ENCODE peak calls at places on chromosomes 13 and 19, in five cellular contexts. One of them, this sample, is unnamed.

GRCh38 chr13:20332361-20333096 is 100.4 kb upstream of the GJB6 start:
- DNase-seq in GM12865: no peak
- DNase-seq in cardiac fibroblast: peak; percentile 52
- DNase-seq in lower leg skin: peak; percentile 40
- DNase-seq in thoracic aorta: no peak
- DNase-seq in this sample: no peak

GRCh38 chr19:53333071-53333465 is 481 bp upstream of the ZNF845 start:
- DNase-seq in thoracic aorta: peak; percentile 15
- DNase-seq in cardiac fibroblast: no peak
- DNase-seq in lower leg skin: peak; percentile 21
- DNase-seq in GM12865: peak; percentile 7
- DNase-seq in this sample: no peak

GRCh38 chr13:29935309-29935981 is 85.0 kb upstream of the UBL3 start:
- DNase-seq in GM12865: peak; percentile 94
- DNase-seq in lower leg skin: no peak
- DNase-seq in thoracic aorta: no peak
- DNase-seq in cardiac fibroblast: no peak
- DNase-seq in this sample: no peak

GRCh38 chr13:101149735-101150380 is 266.4 kb downstream of the NALCN start:
- DNase-seq in GM12865: peak; percentile 2
- DNase-seq in lower leg skin: no peak
- DNase-seq in cardiac fibroblast: peak; percentile 30
- DNase-seq in thoracic aorta: no peak
- DNase-seq in this sample: peak; percentile 84

GRCh38 chr19:4134351-4134750 is 10.4 kb upstream of the MAP2K2 start:
- DNase-seq in GM12865: no peak
- DNase-seq in lower leg skin: no peak
- DNase-seq in cardiac fibroblast: no peak
- DNase-seq in thoracic aorta: no peak
- DNase-seq in this sample: no peak

GRCh38 chr19:23882493-23882892 is 32.2 kb upstream of the ZNF726 start:
- DNase-seq in GM12865: no peak
- DNase-seq in lower leg skin: no peak
- DNase-seq in thoracic aorta: no peak
- DNase-seq in cardiac fibroblast: no peak
- DNase-seq in this sample: no peak

GRCh38 chr19:19059837-19060611 is 3.8 kb upstream of the SLC25A42 start:
- DNase-seq in lower leg skin: no peak
- DNase-seq in thoracic aorta: no peak
- DNase-seq in cardiac fibroblast: no peak
- DNase-seq in GM12865: no peak
- DNase-seq in this sample: no peak

GRCh38 chr19:53892301-53892980 is 10.4 kb downstream of the PRKCG start:
- DNase-seq in cardiac fibroblast: no peak
- DNase-seq in lower leg skin: no peak
- DNase-seq in GM12865: no peak
- DNase-seq in thoracic aorta: no peak
- DNase-seq in this sample: no peak

GRCh38 chr19:4208385-4209094 is 20.8 kb upstream of the EBI3 start:
- DNase-seq in GM12865: no peak
- DNase-seq in cardiac fibroblast: peak; percentile 28
- DNase-seq in lower leg skin: no peak
- DNase-seq in thoracic aorta: no peak
- DNase-seq in this sample: peak; percentile 48

GRCh38 chr13:40786568-40786996 is 2.8 kb upstream of the SLC25A15 start:
- DNase-seq in lower leg skin: no peak
- DNase-seq in cardiac fibroblast: peak; percentile 19
- DNase-seq in GM12865: no peak
- DNase-seq in thoracic aorta: no peak
- DNase-seq in this sample: peak; percentile 57

GRCh38 chr19:5204212-5204611 is 136.4 kb downstream of the PTPRS start:
- DNase-seq in thoracic aorta: no peak
- DNase-seq in cardiac fibroblast: no peak
- DNase-seq in GM12865: no peak
- DNase-seq in lower leg skin: no peak
- DNase-seq in this sample: no peak

GRCh38 chr19:51250786-51251452 is at the start of gene SIGLECL1:
- DNase-seq in thoracic aorta: no peak
- DNase-seq in GM12865: no peak
- DNase-seq in lower leg skin: no peak
- DNase-seq in cardiac fibroblast: no peak
- DNase-seq in this sample: no peak

GRCh38 chr13:109941951-109942350 is 155.6 kb upstream of the IRS2 start:
- DNase-seq in lower leg skin: no peak
- DNase-seq in GM12865: no peak
- DNase-seq in thoracic aorta: no peak
- DNase-seq in cardiac fibroblast: peak; percentile 47
- DNase-seq in this sample: peak; percentile 38

GRCh38 chr13:37617162-37617561 is 18.6 kb upstream of the POSTN start:
- DNase-seq in lower leg skin: no peak
- DNase-seq in thoracic aorta: no peak
- DNase-seq in cardiac fibroblast: peak; percentile 90
- DNase-seq in GM12865: no peak
- DNase-seq in this sample: peak; percentile 90

GRCh38 chr19:39795001-39795400 is 16.3 kb downstream of the LEUTX start:
- DNase-seq in lower leg skin: no peak
- DNase-seq in thoracic aorta: no peak
- DNase-seq in cardiac fibroblast: no peak
- DNase-seq in GM12865: peak; percentile 82
- DNase-seq in this sample: no peak

GRCh38 chr19:31432411-31432810 is 83.2 kb upstream of the TSHZ3 start:
- DNase-seq in cardiac fibroblast: no peak
- DNase-seq in thoracic aorta: no peak
- DNase-seq in GM12865: no peak
- DNase-seq in lower leg skin: no peak
- DNase-seq in this sample: no peak

GRCh38 chr19:8150998-8151397 is 1.6 kb upstream of the FBN3 start:
- DNase-seq in cardiac fibroblast: no peak
- DNase-seq in thoracic aorta: no peak
- DNase-seq in lower leg skin: no peak
- DNase-seq in GM12865: no peak
- DNase-seq in this sample: no peak

GRCh38 chr19:8148410-8149231 is 771 bp downstream of the FBN3 start:
- DNase-seq in lower leg skin: no peak
- DNase-seq in thoracic aorta: no peak
- DNase-seq in GM12865: no peak
- DNase-seq in cardiac fibroblast: no peak
- DNase-seq in this sample: no peak

GRCh38 chr19:8150178-8150865 is 930 bp upstream of the FBN3 start:
- DNase-seq in thoracic aorta: no peak
- DNase-seq in cardiac fibroblast: no peak
- DNase-seq in GM12865: no peak
- DNase-seq in lower leg skin: no peak
- DNase-seq in this sample: no peak

GRCh38 chr19:8148088-8148409 is 1.3 kb downstream of the FBN3 start:
- DNase-seq in thoracic aorta: no peak
- DNase-seq in cardiac fibroblast: no peak
- DNase-seq in lower leg skin: no peak
- DNase-seq in GM12865: no peak
- DNase-seq in this sample: no peak

GRCh38 chr19:8149261-8150094 is at the start of gene FBN3:
- DNase-seq in lower leg skin: no peak
- DNase-seq in GM12865: no peak
- DNase-seq in thoracic aorta: no peak
- DNase-seq in cardiac fibroblast: no peak
- DNase-seq in this sample: no peak
- H3K4me3 ChIP-seq in lower leg skin: no peak within 1 kb of the TSS
- H3K4me3 ChIP-seq in GM12865: no peak within 1 kb of the TSS
- H3K4me3 ChIP-seq in thoracic aorta: no peak within 1 kb of the TSS
- H3K4me3 ChIP-seq in cardiac fibroblast: no peak within 1 kb of the TSS
- H3K4me3 ChIP-seq in this sample: no peak within 1 kb of the TSS

GRCh38 chr19:13846533-13847032 is 30.4 kb upstream of the NANOS3 start:
- DNase-seq in lower leg skin: peak; percentile 82
- DNase-seq in cardiac fibroblast: peak; percentile 94
- DNase-seq in thoracic aorta: peak; percentile 88
- DNase-seq in GM12865: peak; percentile 95
- DNase-seq in this sample: peak; percentile 94

GRCh38 chr19:13849277-13849676 is 27.7 kb upstream of the NANOS3 start:
- DNase-seq in thoracic aorta: no peak
- DNase-seq in GM12865: no peak
- DNase-seq in lower leg skin: no peak
- DNase-seq in cardiac fibroblast: no peak
- DNase-seq in this sample: no peak

GRCh38 chr19:13847033-13847899 is 29.7 kb upstream of the NANOS3 start:
- DNase-seq in lower leg skin: peak; percentile 90
- DNase-seq in cardiac fibroblast: peak; percentile 97
- DNase-seq in GM12865: peak; percentile 85
- DNase-seq in thoracic aorta: peak; percentile 84
- DNase-seq in this sample: peak; percentile 96

GRCh38 chr19:13848811-13849241 is 28.1 kb upstream of the NANOS3 start:
- DNase-seq in thoracic aorta: no peak
- DNase-seq in GM12865: no peak
- DNase-seq in cardiac fibroblast: no peak
- DNase-seq in lower leg skin: no peak
- DNase-seq in this sample: no peak

DNA sequence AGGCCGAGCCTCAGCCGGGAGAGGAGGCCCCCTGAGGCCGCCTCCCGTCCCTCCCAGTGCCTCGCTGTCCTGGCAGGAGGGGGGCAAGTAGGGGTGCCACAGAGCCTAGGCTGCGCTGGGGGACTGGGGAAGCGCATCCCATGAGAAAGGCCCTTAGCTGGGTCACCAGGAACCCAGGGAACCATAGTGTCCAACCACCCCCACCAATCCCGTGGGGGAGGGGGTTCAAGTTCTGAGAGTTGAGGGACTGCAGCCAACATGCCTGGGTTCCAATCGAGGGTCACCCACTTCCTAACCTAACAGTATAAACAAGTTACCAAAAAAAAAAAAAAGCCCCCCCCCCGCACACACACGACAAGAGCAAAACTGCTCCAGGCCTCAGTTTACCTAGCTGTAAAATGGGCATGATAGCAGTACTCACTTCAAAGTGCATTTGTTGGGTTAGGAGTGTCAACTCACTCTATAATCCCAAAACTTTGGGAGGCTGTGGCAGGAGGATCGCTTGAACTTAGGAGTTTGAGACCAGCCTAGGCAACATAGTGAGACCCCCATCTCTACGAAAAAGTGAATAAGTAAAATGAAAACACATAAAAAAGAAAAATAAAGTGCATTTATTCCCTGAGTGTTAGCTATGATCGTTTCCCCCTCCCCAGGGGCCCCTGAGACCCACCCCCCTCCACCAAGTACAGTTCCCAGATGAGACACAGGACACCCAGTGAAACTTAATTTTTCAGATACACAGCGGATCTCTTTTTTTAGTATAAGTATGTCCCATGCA is 28.8 kb upstream of the NANOS3 start:
- DNase-seq in thoracic aorta: no peak
- DNase-seq in GM12865: no peak
- DNase-seq in cardiac fibroblast: no peak
- DNase-seq in lower leg skin: no peak
- DNase-seq in this sample: no peak
- TF ChIP-seq CTCF in thoracic aorta: peak; percentile 33
- TF ChIP-seq CTCF in GM12865: no peak
- TF ChIP-seq CTCF in cardiac fibroblast: no peak
- TF ChIP-seq CTCF in lower leg skin: no peak
- TF ChIP-seq CTCF in this sample: no peak

GRCh38 chr19:35136977-35137702 is 1.5 kb upstream of the FXYD1 start:
- DNase-seq in lower leg skin: no peak
- DNase-seq in cardiac fibroblast: no peak
- DNase-seq in GM12865: no peak
- DNase-seq in thoracic aorta: no peak
- DNase-seq in this sample: no peak

GRCh38 chr19:35140207-35140897 is 1.7 kb downstream of the FXYD1 start:
- DNase-seq in cardiac fibroblast: no peak
- DNase-seq in thoracic aorta: no peak
- DNase-seq in lower leg skin: no peak
- DNase-seq in GM12865: no peak
- DNase-seq in this sample: no peak

GRCh38 chr19:35136231-35136630 is 1.4 kb upstream of the LGI4 start:
- DNase-seq in cardiac fibroblast: no peak
- DNase-seq in GM12865: no peak
- DNase-seq in lower leg skin: no peak
- DNase-seq in thoracic aorta: no peak
- DNase-seq in this sample: no peak

GRCh38 chr19:35139618-35139943 is 957 bp downstream of the FXYD1 start:
- DNase-seq in cardiac fibroblast: no peak
- DNase-seq in GM12865: no peak
- DNase-seq in lower leg skin: no peak
- DNase-seq in thoracic aorta: no peak
- DNase-seq in this sample: no peak

DNA sequence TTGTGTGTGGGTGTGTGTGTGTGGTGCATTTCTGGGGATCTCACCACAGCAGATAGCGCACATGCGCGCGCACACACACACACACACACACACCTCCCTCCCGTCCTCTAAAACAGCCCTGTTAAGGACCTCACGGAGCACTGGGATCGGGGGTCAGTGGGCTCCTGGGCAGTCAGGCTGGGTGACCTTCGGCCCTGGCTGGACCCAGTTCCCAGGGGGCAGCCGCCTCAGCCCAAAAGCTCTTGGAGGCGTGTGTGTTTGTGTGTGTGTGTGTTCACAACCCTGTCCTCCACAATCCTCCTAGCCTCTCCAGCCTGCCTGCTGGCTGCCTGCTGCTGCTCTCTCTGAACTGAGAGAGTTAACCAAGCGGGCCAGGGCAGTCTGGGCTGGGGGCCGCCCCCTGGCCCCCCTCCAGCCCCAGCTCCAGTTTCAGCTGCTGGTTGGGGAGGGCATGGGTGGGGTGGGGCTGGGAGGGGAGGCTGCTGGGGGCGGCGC is 272 bp upstream of the FXYD1 start:
- DNase-seq in thoracic aorta: no peak
- DNase-seq in lower leg skin: no peak
- DNase-seq in cardiac fibroblast: peak; percentile 58
- DNase-seq in GM12865: no peak
- DNase-seq in this sample: no peak
- H3K4me3 ChIP-seq in thoracic aorta: peak overlapping the region; percentile 69
- H3K4me3 ChIP-seq in lower leg skin: no peak overlapping the region
- H3K4me3 ChIP-seq in cardiac fibroblast: no peak overlapping the region
- H3K4me3 ChIP-seq in GM12865: no peak overlapping the region
- H3K4me3 ChIP-seq in this sample: no peak overlapping the region

GRCh38 chr13:32031025-32031814 is at the start of gene FRY:
- DNase-seq in GM12865: peak; percentile 69
- DNase-seq in cardiac fibroblast: peak; percentile 57
- DNase-seq in thoracic aorta: peak; percentile 8
- DNase-seq in lower leg skin: peak; percentile 32
- DNase-seq in this sample: peak; percentile 68
- TF ChIP-seq CTCF in GM12865: peak; percentile 5
- TF ChIP-seq CTCF in cardiac fibroblast: peak; percentile 27
- TF ChIP-seq CTCF in thoracic aorta: peak; percentile 8
- TF ChIP-seq CTCF in lower leg skin: no peak
- TF ChIP-seq CTCF in this sample: peak; percentile 42

GRCh38 chr13:39282400-39282972 is 244.2 kb downstream of the NHLRC3 start:
- DNase-seq in cardiac fibroblast: no peak
- DNase-seq in lower leg skin: no peak
- DNase-seq in thoracic aorta: no peak
- DNase-seq in GM12865: peak; percentile 49
- DNase-seq in this sample: no peak
- H3K4me3 ChIP-seq in cardiac fibroblast: no peak overlapping the region
- H3K4me3 ChIP-seq in lower leg skin: no peak overlapping the region
- H3K4me3 ChIP-seq in thoracic aorta: no peak overlapping the region
- H3K4me3 ChIP-seq in GM12865: no peak overlapping the region
- H3K4me3 ChIP-seq in this sample: no peak overlapping the region

This sample was measured in choroid plexus epithelial cell.